ENCODE peak calls at places on chromosomes 4 and X, in eight cellular contexts. Z is cardiac muscle cell, M is mucosa of descending colon, K is dorsolateral prefrontal cortex, Q is HepG2, F is RWPE1, I is foreskin fibroblast, L is neural crest cell. D is an unnamed sample.

GRCh38 chrX:12955882-12956703 is 18.8 kb upstream of the TMSB4X start:
- DNase-seq in Z (peak; percentile 84), M (peak; percentile 62), K (no peak), Q (peak; percentile 46), F (peak; percentile 32), I (peak; percentile 79), L (no peak), D (no peak)

GRCh38 chr4:150415213-150415612 is 166.7 kb upstream of the MAB21L2 start:
- DNase-seq in Z (no peak), M (no peak), K (no peak), Q (no peak), F (no peak), I (no peak), L (no peak), D (no peak)

GRCh38 chr4:25667931-25668557 is 12.4 kb downstream of the SLC34A2 start:
- DNase-seq in Z (peak; percentile 50), M (peak; percentile 55), K (no peak), Q (peak; percentile 34), F (no peak), I (no peak), L (no peak), D (no peak)

GRCh38 chr4:7171191-7171900 is 21.0 kb upstream of the SORCS2 start:
- DNase-seq in Z (no peak), M (no peak), K (no peak), Q (no peak), F (no peak), I (no peak), L (no peak), D (no peak)

GRCh38 chrX:154485150-154486051 is 1.0 kb downstream of the UBL4A start:
- DNase-seq in Z (no peak), M (no peak), K (no peak), Q (no peak), F (no peak), I (no peak), L (no peak), D (no peak)

GRCh38 chrX:53421125-53421524 is 1.3 kb downstream of the SMC1A start:
- DNase-seq in Z (no peak), M (no peak), K (no peak), Q (no peak), F (no peak), I (no peak), L (no peak), D (no peak)

GRCh38 chr4:10123227-10124101 is 6.9 kb upstream of the WDR1 start:
- DNase-seq in Z (peak; percentile 68), M (peak; percentile 44), K (no peak), Q (peak; percentile 86), F (no peak), I (no peak), L (peak; percentile 49), D (no peak)

GRCh38 chr4:2411786-2412510 is 6.5 kb downstream of the ZFYVE28 start:
- DNase-seq in Z (no peak), M (peak; percentile 29), K (no peak), Q (no peak), F (no peak), I (no peak), L (no peak), D (peak; percentile 72)

GRCh38 chr4:178415925-178416324 is 973.7 kb upstream of the AGA start:
- DNase-seq in Z (no peak), M (no peak), K (no peak), Q (no peak), F (no peak), I (no peak), L (no peak), D (no peak)

GRCh38 chr4:119268466-119268865 is 53.5 kb downstream of the FABP2 start:
- DNase-seq in Z (no peak), M (no peak), K (no peak), Q (no peak), F (no peak), I (peak; percentile 24), L (no peak), D (no peak)

GRCh38 chr4:48343531-48343930 is 2.2 kb downstream of the SLAIN2 start:
- DNase-seq in Z (peak; percentile 40), M (no peak), K (no peak), Q (no peak), F (no peak), I (no peak), L (no peak), D (no peak)

GRCh38 chr4:95051689-95052026 is 293.9 kb downstream of the BMPR1B start:
- DNase-seq in Z (no peak), M (no peak), K (no peak), Q (no peak), F (no peak), I (no peak), L (no peak), D (no peak)

GRCh38 chr4:165112258-165113156 is at the start of gene TMEM192:
- DNase-seq in Z (peak; percentile 96), M (peak; percentile 96), K (peak; percentile 97), Q (peak; percentile 85), F (peak; percentile 97), I (peak; percentile 96), L (peak; percentile 91), D (peak; percentile 97)

GRCh38 chr4:158331863-158332262 is 121.6 kb downstream of the TMEM144 start:
- DNase-seq in Z (no peak), M (no peak), K (no peak), Q (no peak), F (no peak), I (no peak), L (no peak), D (no peak)

GRCh38 chrX:16671005-16671404 is 21.0 kb downstream of the S100G start:
- DNase-seq in Z (peak; percentile 74), M (peak; percentile 23), K (no peak), Q (peak; percentile 5), F (peak; percentile 21), I (peak; percentile 70), L (no peak), D (no peak)

GRCh38 chr4:119039779-119040178 is 95.9 kb upstream of the MYOZ2 start:
- DNase-seq in Z (no peak), M (no peak), K (no peak), Q (no peak), F (no peak), I (no peak), L (no peak), D (no peak)

GRCh38 chr4:102578270-102578669 is 77.1 kb downstream of the NFKB1 start:
- DNase-seq in Z (no peak), M (no peak), K (no peak), Q (no peak), F (no peak), I (no peak), L (no peak), D (no peak)

GRCh38 chrX:130625381-130625780 is 223.6 kb downstream of the RBMX2 start:
- DNase-seq in Z (no peak), M (no peak), K (no peak), Q (no peak), F (no peak), I (peak; percentile 19), L (no peak), D (no peak)

GRCh38 chr4:4541661-4542570 is at the start of gene STX18:
- DNase-seq in Z (peak; percentile 93), M (peak; percentile 86), K (peak; percentile 88), Q (peak; percentile 73), F (peak; percentile 71), I (peak; percentile 95), L (peak; percentile 86), D (peak; percentile 87)

GRCh38 chr4:1009647-1010521 is 1.5 kb upstream of the FGFRL1 start:
- DNase-seq in Z (peak; percentile 56), M (peak; percentile 71), K (peak; percentile 75), Q (no peak), F (peak; percentile 63), I (peak; percentile 76), L (peak; percentile 54), D (peak; percentile 97)
- TF ChIP-seq CTCF in Z (peak; percentile 6), M (peak; percentile 7), K (no peak), Q (peak; percentile 9), F (no peak), I (no peak), L (peak; percentile 45), D (peak; percentile 4)

DNA sequence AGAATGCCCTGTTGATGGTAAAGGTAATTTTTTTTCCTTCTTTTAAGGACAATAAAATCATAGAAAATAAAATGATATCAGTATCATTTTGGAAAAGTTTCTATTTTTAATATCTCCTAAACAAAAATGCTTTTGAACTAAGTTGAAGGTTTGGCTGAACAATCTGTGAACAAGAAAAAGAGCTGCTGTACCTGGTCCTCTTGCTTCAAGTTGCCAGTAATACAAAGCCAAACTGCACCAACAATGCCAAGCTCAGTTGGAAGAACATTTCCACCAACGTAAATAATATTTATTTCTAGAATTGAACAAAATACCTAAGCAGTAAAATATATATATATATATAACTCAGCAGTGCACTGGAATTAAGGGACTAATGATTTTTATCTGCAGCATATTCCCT is 132.8 kb downstream of the CAMK2D start:
- DNase-seq in Z (no peak), M (no peak), K (no peak), Q (no peak), F (no peak), I (no peak), L (no peak), D (no peak)
- TF ChIP-seq CTCF in Z (no peak), M (no peak), K (no peak), Q (no peak), F (no peak), I (no peak), L (no peak), D (no peak)

GRCh38 chrX:35726176-35726575 is 72.0 kb upstream of the MAGEB16 start:
- DNase-seq in Z (peak; percentile 29), M (peak; percentile 44), K (no peak), Q (no peak), F (peak; percentile 0), I (no peak), L (no peak), D (no peak)
- TF ChIP-seq CTCF in Z (peak; percentile 12), M (no peak), K (no peak), Q (no peak), F (no peak), I (no peak), L (peak; percentile 34), D (no peak)

GRCh38 chr4:15755321-15755750 is 22.8 kb upstream of the CD38 start:
- DNase-seq in Z (peak; percentile 57), M (no peak), K (no peak), Q (no peak), F (no peak), I (peak; percentile 55), L (no peak), D (no peak)

GRCh38 chr4:15757084-15757483 is 21.0 kb upstream of the CD38 start:
- DNase-seq in Z (no peak), M (no peak), K (no peak), Q (no peak), F (no peak), I (no peak), L (no peak), D (no peak)

GRCh38 chr4:15755781-15756180 is 22.3 kb upstream of the CD38 start:
- DNase-seq in Z (no peak), M (no peak), K (no peak), Q (no peak), F (no peak), I (no peak), L (no peak), D (no peak)

GRCh38 chr4:15758294-15758693 is 19.8 kb upstream of the CD38 start:
- DNase-seq in Z (no peak), M (no peak), K (no peak), Q (no peak), F (no peak), I (no peak), L (no peak), D (no peak)

DNA sequence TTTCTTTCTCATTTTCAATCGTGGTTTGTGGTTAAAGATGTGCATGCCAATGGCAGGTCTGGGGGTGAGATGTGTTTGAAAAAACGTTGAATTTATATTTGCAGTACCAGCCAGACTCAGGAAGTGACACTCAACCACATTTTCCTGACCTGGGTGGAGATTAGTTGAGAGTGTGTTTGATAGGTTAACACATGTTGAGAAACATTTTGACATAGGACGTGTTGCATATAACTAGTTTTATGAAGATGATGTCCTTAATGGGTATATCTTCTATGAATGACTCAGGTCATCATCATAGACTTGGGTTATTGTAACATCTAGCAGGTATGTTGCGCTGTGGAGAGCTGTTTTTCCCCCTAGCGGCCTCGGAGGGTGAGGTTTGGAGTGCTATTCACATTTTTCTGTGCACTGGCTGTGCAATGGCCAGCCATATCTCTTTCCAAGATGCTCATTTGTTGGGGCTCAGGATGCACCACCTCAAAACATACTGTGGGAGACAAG is 21.7 kb upstream of the CD38 start:
- DNase-seq in Z (peak; percentile 44), M (peak; percentile 35), K (no peak), Q (peak; percentile 16), F (peak; percentile 41), I (peak; percentile 11), L (no peak), D (no peak)
- TF ChIP-seq CTCF in Z (peak; percentile 50), M (no peak), K (no peak), Q (peak; percentile 57), F (no peak), I (no peak), L (no peak), D (peak; percentile 26)

D was measured in GM20000.